ENCODE peak calls at places on chromosomes 3 and 15, in nine cellular contexts. C is mucosa of descending colon; S is A549; K is CD4-positive, alpha-beta T cell; V is fibroblast of pulmonary artery; O is RWPE1; W is Peyer's patch; R is right lobe of liver; T is tibial artery. Z is an unnamed sample.

GRCh38 chr3:153165211-153165815 is 3.3 kb downstream of the RAP2B start:
- DNase-seq in C (no peak), V (peak), R (no peak), T (no peak), S (no peak), K (no peak), O (no peak), W (no peak), Z (no peak)

GRCh38 chr3:123688241-123688747 is 103.4 kb upstream of the HACD2 start:
- DNase-seq in W (no peak), S (peak), R (no peak), C (no peak), V (peak), O (peak), T (peak), K (no peak), Z (no peak)

GRCh38 chr3:124276863-124277515 is 285.1 kb upstream of the ROPN1 start:
- DNase-seq in K (no peak), S (no peak), W (no peak), R (no peak), V (no peak), T (peak), C (no peak), O (no peak), Z (no peak)

GRCh38 chr3:5710718-5711117 is 523.2 kb downstream of the EDEM1 start:
- DNase-seq in T (no peak), C (no peak), W (no peak), K (no peak), R (no peak), V (no peak), S (no peak), O (no peak), Z (no peak)

GRCh38 chr3:12750658-12751071 is 8.4 kb downstream of the TMEM40 start:
- DNase-seq in R (no peak), W (no peak), V (peak), S (no peak), O (no peak), T (peak), C (no peak), K (no peak), Z (no peak)

GRCh38 chr3:119240101-119240581 is 537 bp downstream of the B4GALT4 start:
- DNase-seq in S (peak), K (no peak), O (peak), R (peak), V (peak), C (peak), W (peak), T (peak), Z (no peak)

GRCh38 chr3:72634128-72634527 is 214.1 kb downstream of the SHQ1 start:
- DNase-seq in S (no peak), R (no peak), T (no peak), C (no peak), V (no peak), W (no peak), O (no peak), K (no peak), Z (no peak)

GRCh38 chr3:9869955-9870354 is 10.1 kb downstream of the CIDEC start:
- DNase-seq in T (no peak), C (no peak), W (no peak), K (no peak), S (no peak), V (no peak), R (no peak), O (no peak), Z (no peak)

GRCh38 chr3:41247055-41247454 is 47.8 kb downstream of the CTNNB1 start:
- DNase-seq in R (no peak), S (no peak), W (no peak), T (no peak), K (no peak), V (no peak), O (no peak), C (no peak), Z (no peak)

GRCh38 chr3:138184994-138185393 is 2.1 kb upstream of the ARMC8 start:
- DNase-seq in K (no peak), S (no peak), T (no peak), C (no peak), V (no peak), O (peak), R (no peak), W (no peak), Z (no peak)

GRCh38 chr3:124995460-124995994 is 60.3 kb downstream of the HEG1 start:
- DNase-seq in T (peak), S (peak), C (no peak), W (no peak), R (no peak), K (peak), V (peak), O (peak), Z (peak)

GRCh38 chr3:156226676-156227420 is 106.5 kb downstream of the KCNAB1 start:
- DNase-seq in V (no peak), K (no peak), W (no peak), C (no peak), S (no peak), R (no peak), O (no peak), T (no peak), Z (no peak)

GRCh38 chr3:46908294-46908985 is 30.9 kb downstream of the PTH1R start:
- DNase-seq in O (no peak), R (peak), C (no peak), K (no peak), S (no peak), W (peak), T (peak), V (peak), Z (no peak)
- TF ChIP-seq CTCF in O (peak), R (peak), C (no peak), K (no peak), S (no peak), W (peak), T (peak), V (peak), Z (no peak)

DNA sequence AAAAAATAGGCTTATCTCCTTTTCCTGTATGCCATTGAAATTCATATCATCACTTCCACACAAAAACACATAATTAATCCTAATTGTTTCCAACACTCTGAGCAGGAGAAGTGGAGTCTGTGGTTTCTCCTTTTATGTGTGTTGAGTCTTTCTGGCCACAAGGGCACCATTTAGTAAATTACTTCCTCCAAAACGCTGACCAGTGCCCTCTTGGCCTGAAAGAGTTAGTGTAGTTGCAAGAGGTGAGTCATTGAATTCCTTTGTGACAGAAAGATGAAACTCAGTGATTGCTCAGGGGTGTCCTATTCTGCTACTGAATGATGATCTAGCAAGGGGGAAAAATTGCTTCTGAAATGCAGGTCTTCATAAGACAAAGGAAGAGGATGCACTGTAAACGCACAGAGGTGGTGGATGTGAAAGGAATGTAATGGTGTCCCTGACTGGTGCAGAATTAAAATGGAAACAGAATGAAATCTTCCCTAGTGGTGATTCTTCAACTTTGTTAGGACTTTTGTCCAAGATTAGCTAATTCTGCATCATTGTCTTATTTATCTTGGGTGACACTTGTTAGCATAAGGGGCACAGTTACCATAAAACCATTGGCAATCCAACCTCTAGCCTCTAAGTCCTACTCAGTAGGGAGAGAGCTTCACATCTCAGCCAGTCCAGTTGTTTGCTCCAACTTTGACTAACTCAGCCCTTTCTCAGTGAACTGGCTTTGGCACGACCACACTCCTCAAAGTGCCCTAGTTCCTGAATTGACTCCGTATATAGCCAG is 208.4 kb upstream of the NANOGP8 start:
- DNase-seq in K (no peak), W (no peak), T (no peak), V (peak), O (peak), C (no peak), S (peak), R (no peak), Z (no peak)
- TF ChIP-seq CTCF in K (no peak), W (peak), T (no peak), V (peak), O (no peak), C (no peak), S (peak), R (no peak), Z (no peak)

GRCh38 chr3:32500880-32501784 is 1.5 kb downstream of the CMTM6 start:
- DNase-seq in K (no peak), C (no peak), R (peak), O (no peak), T (no peak), S (no peak), V (peak), W (no peak), Z (no peak)
- TF ChIP-seq CTCF in K (no peak), C (no peak), R (no peak), O (no peak), T (no peak), S (no peak), V (no peak), W (no peak), Z (no peak)

GRCh38 chr3:58173670-58174472 is 36.9 kb downstream of the DNASE1L3 start:
- DNase-seq in O (no peak), W (peak), K (peak), T (peak), V (peak), R (peak), C (peak), S (peak), Z (no peak)
- TF ChIP-seq CTCF in O (no peak), W (peak), K (no peak), T (peak), V (peak), R (peak), C (no peak), S (peak), Z (no peak)

GRCh38 chr3:54046677-54047214 is 75.6 kb upstream of the CACNA2D3 start:
- DNase-seq in K (no peak), T (no peak), R (no peak), S (peak), O (no peak), V (peak), W (no peak), C (no peak), Z (no peak)
- TF ChIP-seq CTCF in K (no peak), T (no peak), R (no peak), S (no peak), O (no peak), V (no peak), W (no peak), C (no peak), Z (no peak)

DNA sequence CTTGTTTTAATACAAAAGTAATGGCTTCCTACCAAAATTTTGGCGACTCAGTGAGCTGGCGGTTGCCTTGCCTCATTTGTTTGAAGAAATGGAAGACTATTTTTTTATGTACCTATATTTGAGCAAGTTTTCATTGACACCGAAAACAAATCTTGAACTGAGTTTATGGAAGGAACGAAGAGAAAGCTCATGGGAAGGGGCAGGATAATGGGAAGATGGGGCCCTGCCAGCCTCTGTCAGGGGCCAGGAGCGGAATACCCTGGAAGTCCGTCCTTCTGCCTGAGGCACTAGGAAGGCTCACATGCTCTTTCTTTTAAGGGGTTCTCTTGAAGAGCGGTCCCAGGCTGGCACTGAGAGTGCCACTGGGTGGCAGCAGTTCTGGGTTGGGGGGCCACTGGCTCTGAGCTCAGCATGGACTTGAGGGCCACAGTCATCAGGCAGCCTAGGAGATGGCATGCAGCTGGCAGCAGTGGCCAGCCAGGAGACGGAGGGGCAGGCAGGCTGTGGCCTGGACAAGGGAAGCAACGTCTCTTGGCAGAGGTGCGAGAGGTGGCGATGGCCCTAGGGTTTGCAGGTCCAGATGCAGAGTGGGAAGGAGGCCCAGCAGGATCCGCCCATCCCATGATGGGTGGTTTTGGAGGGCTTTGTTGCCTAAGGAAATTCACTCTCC is 41.6 kb downstream of the ISG20 start:
- DNase-seq in R (no peak), V (no peak), W (no peak), O (no peak), S (no peak), T (no peak), C (no peak), K (no peak), Z (no peak)
- TF ChIP-seq CTCF in R (no peak), V (no peak), W (no peak), O (no peak), S (no peak), T (no peak), C (no peak), K (no peak), Z (no peak)

Z was measured in natural killer cell.